ENCODE peak calls at places on chromosomes 4 and X, in seven cellular contexts. One of them, this sample, is unnamed.

GRCh38 chr4:73055241-73055897 is 14.1 kb downstream of the COX18 start:
- DNase-seq in endothelial cell of umbilical vein: no peak
- DNase-seq in IMR-90: peak
- DNase-seq in SK-N-MC: no peak
- DNase-seq in HCT116: no peak
- DNase-seq in mesendoderm: no peak
- DNase-seq in adipocyte: no peak
- DNase-seq in this sample: no peak

GRCh38 chrX:39328661-39329060 is 527.4 kb downstream of the MID1IP1 start:
- DNase-seq in IMR-90: no peak
- DNase-seq in endothelial cell of umbilical vein: no peak
- DNase-seq in SK-N-MC: no peak
- DNase-seq in HCT116: no peak
- DNase-seq in adipocyte: no peak
- DNase-seq in mesendoderm: no peak
- DNase-seq in this sample: no peak

GRCh38 chrX:118545510-118545909 is 49.9 kb downstream of the DOCK11 start:
- DNase-seq in mesendoderm: no peak
- DNase-seq in endothelial cell of umbilical vein: no peak
- DNase-seq in IMR-90: peak
- DNase-seq in SK-N-MC: no peak
- DNase-seq in HCT116: no peak
- DNase-seq in adipocyte: no peak
- DNase-seq in this sample: no peak

GRCh38 chr4:118968813-118969212 is 80.2 kb downstream of the SYNPO2 start:
- DNase-seq in IMR-90: no peak
- DNase-seq in SK-N-MC: no peak
- DNase-seq in endothelial cell of umbilical vein: no peak
- DNase-seq in mesendoderm: no peak
- DNase-seq in adipocyte: peak
- DNase-seq in HCT116: no peak
- DNase-seq in this sample: no peak

GRCh38 chr4:88599298-88599697 is 7.0 kb downstream of the HERC3 start:
- DNase-seq in HCT116: no peak
- DNase-seq in endothelial cell of umbilical vein: peak
- DNase-seq in SK-N-MC: no peak
- DNase-seq in IMR-90: peak
- DNase-seq in adipocyte: peak
- DNase-seq in mesendoderm: no peak
- DNase-seq in this sample: peak

GRCh38 chr4:174318829-174319764 is 35.4 kb downstream of the CEP44 start:
- DNase-seq in HCT116: peak
- DNase-seq in SK-N-MC: no peak
- DNase-seq in mesendoderm: peak
- DNase-seq in endothelial cell of umbilical vein: peak
- DNase-seq in adipocyte: peak
- DNase-seq in IMR-90: peak
- DNase-seq in this sample: peak

GRCh38 chrX:109843963-109844751 is 111.1 kb upstream of the ACSL4 start:
- DNase-seq in adipocyte: no peak
- DNase-seq in HCT116: no peak
- DNase-seq in mesendoderm: no peak
- DNase-seq in endothelial cell of umbilical vein: no peak
- DNase-seq in IMR-90: peak
- DNase-seq in SK-N-MC: no peak
- DNase-seq in this sample: no peak

GRCh38 chr4:95367824-95368223 is 180.9 kb downstream of the UNC5C start:
- DNase-seq in IMR-90: no peak
- DNase-seq in adipocyte: no peak
- DNase-seq in SK-N-MC: no peak
- DNase-seq in HCT116: no peak
- DNase-seq in endothelial cell of umbilical vein: no peak
- DNase-seq in mesendoderm: no peak
- DNase-seq in this sample: no peak

GRCh38 chr4:112766422-112766821 is 129.5 kb downstream of the LARP7 start:
- DNase-seq in HCT116: no peak
- DNase-seq in SK-N-MC: no peak
- DNase-seq in endothelial cell of umbilical vein: no peak
- DNase-seq in adipocyte: peak
- DNase-seq in mesendoderm: peak
- DNase-seq in IMR-90: peak
- DNase-seq in this sample: peak

GRCh38 chrX:48818098-48818497 is 8.2 kb upstream of the ERAS start:
- DNase-seq in adipocyte: no peak
- DNase-seq in IMR-90: no peak
- DNase-seq in SK-N-MC: no peak
- DNase-seq in mesendoderm: no peak
- DNase-seq in endothelial cell of umbilical vein: no peak
- DNase-seq in HCT116: no peak
- DNase-seq in this sample: no peak

GRCh38 chr4:187687701-187688100 is 307.9 kb upstream of the ZFP42 start:
- DNase-seq in adipocyte: no peak
- DNase-seq in endothelial cell of umbilical vein: no peak
- DNase-seq in HCT116: no peak
- DNase-seq in IMR-90: peak
- DNase-seq in mesendoderm: no peak
- DNase-seq in SK-N-MC: no peak
- DNase-seq in this sample: peak

GRCh38 chr4:84878090-84878489 is 88.4 kb downstream of the WDFY3 start:
- DNase-seq in endothelial cell of umbilical vein: peak
- DNase-seq in mesendoderm: peak
- DNase-seq in HCT116: no peak
- DNase-seq in SK-N-MC: no peak
- DNase-seq in IMR-90: peak
- DNase-seq in adipocyte: peak
- DNase-seq in this sample: peak

GRCh38 chr4:77797239-77797638 is 21.9 kb downstream of the CNOT6L start:
- DNase-seq in mesendoderm: no peak
- DNase-seq in SK-N-MC: no peak
- DNase-seq in adipocyte: peak
- DNase-seq in HCT116: no peak
- DNase-seq in IMR-90: no peak
- DNase-seq in endothelial cell of umbilical vein: no peak
- DNase-seq in this sample: peak

GRCh38 chr4:20192754-20193521 is 58.8 kb upstream of the SLIT2 start:
- DNase-seq in HCT116: no peak
- DNase-seq in endothelial cell of umbilical vein: peak
- DNase-seq in adipocyte: peak
- DNase-seq in mesendoderm: no peak
- DNase-seq in IMR-90: peak
- DNase-seq in SK-N-MC: no peak
- DNase-seq in this sample: peak

GRCh38 chr4:66604192-66604591 is 933.9 kb upstream of the EPHA5 start:
- DNase-seq in IMR-90: no peak
- DNase-seq in adipocyte: no peak
- DNase-seq in endothelial cell of umbilical vein: no peak
- DNase-seq in mesendoderm: no peak
- DNase-seq in SK-N-MC: no peak
- DNase-seq in HCT116: no peak
- DNase-seq in this sample: no peak

GRCh38 chrX:22526339-22526738 is 253.6 kb downstream of the CBLL2 start:
- DNase-seq in adipocyte: peak
- DNase-seq in HCT116: peak
- DNase-seq in SK-N-MC: no peak
- DNase-seq in mesendoderm: no peak
- DNase-seq in endothelial cell of umbilical vein: peak
- DNase-seq in IMR-90: peak
- DNase-seq in this sample: peak

GRCh38 chrX:132564026-132564425 is 75.2 kb upstream of the MBNL3 start:
- DNase-seq in endothelial cell of umbilical vein: no peak
- DNase-seq in IMR-90: no peak
- DNase-seq in mesendoderm: peak
- DNase-seq in adipocyte: no peak
- DNase-seq in HCT116: no peak
- DNase-seq in SK-N-MC: no peak
- DNase-seq in this sample: no peak

GRCh38 chr4:122218762-122219161 is 66.6 kb downstream of the BLTP1 start:
- DNase-seq in adipocyte: peak
- DNase-seq in IMR-90: peak
- DNase-seq in endothelial cell of umbilical vein: no peak
- DNase-seq in SK-N-MC: no peak
- DNase-seq in mesendoderm: peak
- DNase-seq in HCT116: no peak
- DNase-seq in this sample: no peak

GRCh38 chr4:152419809-152420208 is 116.1 kb downstream of the FBXW7 start:
- DNase-seq in HCT116: no peak
- DNase-seq in IMR-90: no peak
- DNase-seq in adipocyte: no peak
- DNase-seq in mesendoderm: no peak
- DNase-seq in SK-N-MC: no peak
- DNase-seq in endothelial cell of umbilical vein: no peak
- DNase-seq in this sample: no peak

DNA sequence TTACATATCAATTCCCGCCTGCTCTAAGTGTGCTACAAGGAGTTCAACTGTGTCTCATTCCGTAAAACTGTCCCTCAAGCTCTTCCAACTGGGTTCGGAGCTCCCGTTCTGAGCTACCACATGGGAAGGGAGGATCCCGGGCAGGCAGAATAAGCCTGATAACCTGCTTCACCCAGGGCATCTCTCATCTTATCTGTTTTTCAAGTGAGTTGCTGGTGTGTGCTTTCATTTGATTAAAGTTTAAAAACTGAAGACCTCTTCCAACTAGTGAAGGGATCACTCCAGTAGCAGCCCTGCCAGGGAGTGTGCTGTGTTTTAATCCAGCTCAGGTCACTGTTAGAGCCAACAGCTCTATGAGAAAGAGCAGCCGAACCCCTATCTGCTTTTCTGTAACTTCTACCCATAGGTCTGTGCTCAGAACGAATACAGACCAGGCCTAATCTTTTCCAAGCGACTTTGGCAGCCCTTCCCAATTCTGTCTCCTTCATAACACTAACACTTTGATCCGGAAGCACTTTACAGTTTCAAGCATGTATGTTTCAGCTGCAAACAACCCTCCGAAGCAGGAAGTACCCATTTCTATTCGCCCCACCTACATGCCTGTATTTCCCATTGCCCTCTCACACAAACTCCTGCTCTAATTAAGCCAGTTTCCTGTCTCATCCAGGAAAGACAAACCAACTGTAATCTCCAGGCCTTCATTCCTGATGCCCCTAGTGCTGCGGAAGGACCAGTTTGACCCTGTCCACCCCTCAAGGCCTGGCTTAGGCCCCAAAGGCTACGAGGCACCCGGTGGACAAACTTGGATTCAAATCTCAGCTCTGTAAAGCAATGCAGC is 60.9 kb downstream of the IRF2 start:
- DNase-seq in mesendoderm: no peak
- DNase-seq in IMR-90: no peak
- DNase-seq in SK-N-MC: no peak
- DNase-seq in endothelial cell of umbilical vein: no peak
- DNase-seq in adipocyte: no peak
- DNase-seq in HCT116: no peak
- DNase-seq in this sample: no peak
- H3K9ac ChIP-seq in mesendoderm: no peak
- H3K9ac ChIP-seq in IMR-90: no peak
- H3K9ac ChIP-seq in SK-N-MC: no peak
- H3K9ac ChIP-seq in endothelial cell of umbilical vein: no peak
- H3K9ac ChIP-seq in adipocyte: no peak
- H3K9ac ChIP-seq in HCT116: no peak
- H3K9ac ChIP-seq in this sample: no peak

GRCh38 chr4:169184236-169184635 is 86.5 kb downstream of the SH3RF1 start:
- DNase-seq in adipocyte: no peak
- DNase-seq in SK-N-MC: no peak
- DNase-seq in mesendoderm: no peak
- DNase-seq in endothelial cell of umbilical vein: no peak
- DNase-seq in IMR-90: peak
- DNase-seq in HCT116: no peak
- DNase-seq in this sample: no peak

GRCh38 chr4:169188204-169188603 is 82.6 kb downstream of the SH3RF1 start:
- DNase-seq in HCT116: no peak
- DNase-seq in IMR-90: no peak
- DNase-seq in mesendoderm: no peak
- DNase-seq in endothelial cell of umbilical vein: no peak
- DNase-seq in SK-N-MC: no peak
- DNase-seq in adipocyte: no peak
- DNase-seq in this sample: no peak

GRCh38 chr4:169184686-169185085 is 86.1 kb downstream of the SH3RF1 start:
- DNase-seq in SK-N-MC: no peak
- DNase-seq in IMR-90: no peak
- DNase-seq in adipocyte: no peak
- DNase-seq in HCT116: no peak
- DNase-seq in mesendoderm: no peak
- DNase-seq in endothelial cell of umbilical vein: no peak
- DNase-seq in this sample: peak

GRCh38 chr4:169185133-169185956 is 85.4 kb downstream of the SH3RF1 start:
- DNase-seq in mesendoderm: peak
- DNase-seq in endothelial cell of umbilical vein: no peak
- DNase-seq in adipocyte: peak
- DNase-seq in HCT116: no peak
- DNase-seq in SK-N-MC: no peak
- DNase-seq in IMR-90: no peak
- DNase-seq in this sample: peak

GRCh38 chr4:169189372-169189771 is 81.4 kb downstream of the SH3RF1 start:
- DNase-seq in IMR-90: no peak
- DNase-seq in HCT116: no peak
- DNase-seq in mesendoderm: no peak
- DNase-seq in endothelial cell of umbilical vein: no peak
- DNase-seq in SK-N-MC: no peak
- DNase-seq in adipocyte: no peak
- DNase-seq in this sample: no peak
- H3K9ac ChIP-seq in IMR-90: no peak
- H3K9ac ChIP-seq in HCT116: no peak
- H3K9ac ChIP-seq in mesendoderm: no peak
- H3K9ac ChIP-seq in endothelial cell of umbilical vein: no peak
- H3K9ac ChIP-seq in SK-N-MC: no peak
- H3K9ac ChIP-seq in adipocyte: no peak
- H3K9ac ChIP-seq in this sample: no peak

GRCh38 chrX:121987835-121988234 is 940.4 kb downstream of the GLUD2 start:
- DNase-seq in mesendoderm: no peak
- DNase-seq in HCT116: no peak
- DNase-seq in endothelial cell of umbilical vein: no peak
- DNase-seq in IMR-90: no peak
- DNase-seq in SK-N-MC: no peak
- DNase-seq in adipocyte: no peak
- DNase-seq in this sample: no peak
- H3K9ac ChIP-seq in mesendoderm: no peak
- H3K9ac ChIP-seq in HCT116: no peak
- H3K9ac ChIP-seq in endothelial cell of umbilical vein: no peak
- H3K9ac ChIP-seq in IMR-90: no peak
- H3K9ac ChIP-seq in SK-N-MC: no peak
- H3K9ac ChIP-seq in adipocyte: no peak
- H3K9ac ChIP-seq in this sample: no peak

GRCh38 chrX:121135488-121136207 is 88.2 kb downstream of the GLUD2 start:
- DNase-seq in IMR-90: no peak
- DNase-seq in endothelial cell of umbilical vein: no peak
- DNase-seq in adipocyte: no peak
- DNase-seq in HCT116: no peak
- DNase-seq in SK-N-MC: no peak
- DNase-seq in mesendoderm: no peak
- DNase-seq in this sample: no peak

GRCh38 chrX:121128946-121129345 is 81.5 kb downstream of the GLUD2 start:
- DNase-seq in IMR-90: no peak
- DNase-seq in mesendoderm: no peak
- DNase-seq in endothelial cell of umbilical vein: no peak
- DNase-seq in SK-N-MC: peak
- DNase-seq in adipocyte: no peak
- DNase-seq in HCT116: no peak
- DNase-seq in this sample: no peak

DNA sequence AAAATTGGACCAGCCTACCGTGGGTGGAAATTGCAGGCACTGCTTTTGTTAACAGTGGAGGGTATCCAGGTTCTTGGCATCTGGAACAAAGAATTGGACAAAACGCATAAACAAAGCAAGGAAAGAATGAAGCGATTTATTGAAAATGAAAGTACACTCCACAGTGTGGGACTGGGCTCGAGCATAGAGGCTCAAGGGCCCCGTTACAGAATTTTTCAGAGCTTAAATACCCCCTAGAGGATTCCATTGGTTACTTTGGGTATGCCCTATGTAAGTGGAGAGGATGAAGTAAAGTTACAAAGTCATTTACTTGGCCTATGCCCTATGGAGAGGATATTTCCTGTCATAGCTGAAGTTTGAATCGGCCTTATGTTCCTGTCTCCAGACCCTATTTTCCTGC is 85.3 kb downstream of the GLUD2 start:
- DNase-seq in IMR-90: no peak
- DNase-seq in HCT116: no peak
- DNase-seq in SK-N-MC: no peak
- DNase-seq in adipocyte: no peak
- DNase-seq in endothelial cell of umbilical vein: no peak
- DNase-seq in mesendoderm: no peak
- DNase-seq in this sample: no peak
- H3K9ac ChIP-seq in IMR-90: no peak
- H3K9ac ChIP-seq in HCT116: no peak
- H3K9ac ChIP-seq in SK-N-MC: no peak
- H3K9ac ChIP-seq in adipocyte: no peak
- H3K9ac ChIP-seq in endothelial cell of umbilical vein: no peak
- H3K9ac ChIP-seq in mesendoderm: no peak
- H3K9ac ChIP-seq in this sample: no peak